ENCODE peak calls at places on chromosomes 7 and 10, in six cellular contexts. W is HCT116, P is H1, E is GM12878, U is K562, C is HepG2. F is an unnamed sample.

GRCh38 chr7:35026154-35026553 is 11.1 kb downstream of the DPY19L1 start:
- DNase-seq in W (peak; percentile 54), P (no peak), E (no peak), U (no peak), C (no peak), F (no peak)

GRCh38 chr10:60649485-60650271 is 128.6 kb upstream of the CDK1 start:
- DNase-seq in W (no peak), P (no peak), E (no peak), U (no peak), C (no peak), F (no peak)

GRCh38 chr10:119651514-119652327 is 541 bp downstream of the BAG3 start:
- DNase-seq in W (no peak), P (no peak), E (no peak), U (peak; percentile 55), C (no peak), F (no peak)

GRCh38 chr10:86402283-86402931 is 35.8 kb upstream of the GRID1 start:
- DNase-seq in W (no peak), P (no peak), E (no peak), U (no peak), C (peak; percentile 20), F (no peak)

GRCh38 chr10:34654211-34654610 is 160.9 kb downstream of the PARD3 start:
- DNase-seq in W (no peak), P (no peak), E (no peak), U (no peak), C (peak; percentile 49), F (peak; percentile 81)

GRCh38 chr10:15744217-15744865 is 24.6 kb upstream of the ITGA8 start:
- DNase-seq in W (peak; percentile 66), P (no peak), E (no peak), U (peak; percentile 62), C (peak; percentile 64), F (peak; percentile 58)

GRCh38 chr7:80379034-80379433 is 132.8 kb downstream of the GNAT3 start:
- DNase-seq in W (no peak), P (no peak), E (no peak), U (no peak), C (no peak), F (peak; percentile 78)

GRCh38 chr7:132742152-132742551 is 165.9 kb upstream of the PLXNA4 start:
- DNase-seq in W (no peak), P (no peak), E (no peak), U (no peak), C (no peak), F (peak; percentile 83)

GRCh38 chr7:117597755-117598154 is 117.9 kb downstream of the CFTR start:
- DNase-seq in W (no peak), P (no peak), E (no peak), U (no peak), C (no peak), F (no peak)

GRCh38 chr10:53379951-53380350 is 607.4 kb upstream of the MBL2 start:
- DNase-seq in W (no peak), P (no peak), E (no peak), U (no peak), C (no peak), F (no peak)

GRCh38 chr10:125742465-125742864 is 23.0 kb downstream of the EDRF1 start:
- DNase-seq in W (no peak), P (no peak), E (no peak), U (no peak), C (peak; percentile 8), F (peak; percentile 29)

GRCh38 chr10:90321132-90321816 is 536.6 kb downstream of the HTR7 start:
- DNase-seq in W (no peak), P (no peak), E (no peak), U (no peak), C (no peak), F (no peak)

GRCh38 chr7:46747869-46748576 is 827.0 kb upstream of the IGFBP3 start:
- DNase-seq in W (no peak), P (no peak), E (no peak), U (no peak), C (no peak), F (peak; percentile 18)

DNA sequence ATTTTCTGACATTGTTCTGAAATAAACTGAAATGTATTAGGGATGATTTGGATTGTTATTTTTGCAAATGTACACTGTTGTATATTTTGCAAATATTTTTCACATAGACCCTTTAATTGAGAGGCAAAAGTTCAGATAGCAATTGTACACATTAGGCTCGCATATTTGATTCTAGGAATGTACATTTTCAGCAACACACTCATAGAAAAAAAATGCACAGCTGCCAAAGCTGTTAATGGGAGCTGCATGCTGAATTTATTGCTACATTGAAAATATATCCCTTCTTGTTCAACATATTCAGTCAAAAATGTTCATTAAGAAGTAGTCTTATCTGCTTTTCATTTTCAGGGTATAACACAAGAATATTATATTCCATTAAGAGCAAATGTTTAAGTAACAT is 512.9 kb downstream of the ATRNL1 start:
- DNase-seq in W (no peak), P (no peak), E (no peak), U (no peak), C (no peak), F (no peak)
- TF ChIP-seq MAX in W (no peak), P (no peak), E (no peak), U (no peak), C (no peak), F (no peak)

GRCh38 chr10:75400163-75400768 is 1.3 kb downstream of the ZNF503 start:
- DNase-seq in W (no peak), P (no peak), E (no peak), U (no peak), C (no peak), F (peak; percentile 41)

GRCh38 chr10:75397571-75397921 is 4.0 kb downstream of the ZNF503 start:
- DNase-seq in W (no peak), P (no peak), E (no peak), U (no peak), C (no peak), F (peak; percentile 15)

GRCh38 chr10:75399461-75400162 is 2.0 kb downstream of the ZNF503 start:
- DNase-seq in W (no peak), P (no peak), E (no peak), U (peak; percentile 65), C (peak; percentile 36), F (peak; percentile 75)

GRCh38 chr10:75398238-75398629 is 3.3 kb downstream of the ZNF503 start:
- DNase-seq in W (no peak), P (no peak), E (no peak), U (no peak), C (no peak), F (peak; percentile 9)

GRCh38 chr10:75398630-75399460 is 2.7 kb downstream of the ZNF503 start:
- DNase-seq in W (no peak), P (no peak), E (no peak), U (no peak), C (no peak), F (peak; percentile 51)
- TF ChIP-seq EZH2 in W (no peak), P (peak; percentile 100), E (no peak), U (no peak), C (no peak), F (peak; percentile 57)

GRCh38 chr7:107453388-107453787 is 16.5 kb upstream of the GPR22 start:
- DNase-seq in W (no peak), P (no peak), E (no peak), U (no peak), C (no peak), F (no peak)

GRCh38 chr7:107446988-107447387 is 22.9 kb upstream of the GPR22 start:
- DNase-seq in W (no peak), P (no peak), E (no peak), U (no peak), C (no peak), F (no peak)

GRCh38 chr7:107446531-107446930 is 23.3 kb upstream of the GPR22 start:
- DNase-seq in W (no peak), P (no peak), E (no peak), U (no peak), C (no peak), F (no peak)

GRCh38 chr7:107450970-107451369 is 18.9 kb upstream of the GPR22 start:
- DNase-seq in W (no peak), P (no peak), E (no peak), U (no peak), C (no peak), F (no peak)
- TF ChIP-seq POLR2AphosphoS5 in W (no peak), P (no peak), E (no peak), U (no peak), C (no peak), F (no peak)

DNA sequence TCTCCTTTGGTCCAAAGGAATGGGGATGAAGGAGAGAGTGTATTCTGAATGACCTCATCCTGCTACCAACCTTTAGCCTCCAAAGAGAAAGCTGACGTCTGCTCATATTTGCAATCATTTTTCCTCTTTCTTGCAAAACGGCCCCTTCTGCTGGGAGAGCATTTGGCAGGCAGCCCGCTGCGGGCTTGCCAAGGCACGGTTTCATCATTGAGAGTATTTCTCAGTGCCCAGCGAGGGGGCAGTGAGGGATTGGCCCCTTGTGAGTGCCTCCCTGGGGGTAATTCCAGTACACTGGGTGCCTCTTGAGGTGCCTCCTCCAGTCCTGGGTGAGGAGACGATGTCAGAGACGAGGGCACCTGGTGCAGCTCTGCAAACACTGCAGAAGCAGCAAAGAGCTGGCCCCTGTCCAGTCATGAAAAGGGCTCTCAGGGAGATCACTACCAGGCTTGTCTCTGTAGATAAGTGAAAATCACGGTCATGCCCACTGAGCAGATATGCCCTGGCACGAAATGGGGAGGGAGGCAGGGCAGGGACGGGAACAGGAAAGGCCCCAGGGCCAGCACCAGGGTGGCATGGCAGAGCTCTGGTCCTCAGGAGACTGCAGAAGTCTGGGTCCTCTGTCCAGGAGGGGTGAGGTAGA is 48.7 kb upstream of the SHH start:
- DNase-seq in W (no peak), P (no peak), E (no peak), U (no peak), C (no peak), F (no peak)
- TF ChIP-seq MAX in W (no peak), P (no peak), E (no peak), U (no peak), C (no peak), F (no peak)

GRCh38 chr10:92689663-92690210 is at the start of gene HHEX:
- DNase-seq in W (peak; percentile 37), P (no peak), E (no peak), U (peak; percentile 88), C (peak; percentile 56), F (peak; percentile 80)
- TF ChIP-seq EZH2 in W (no peak), P (no peak), E (no peak), U (no peak), C (no peak), F (no peak)